ENCODE peak calls at places on chromosomes 3 and 15, in six cellular contexts. W is A549, K is HepG2, F is endothelial cell of umbilical vein, V is WTC11, U is H1. Y is an unnamed sample.

GRCh38 chr3:85007195-85008094 is 48.7 kb downstream of the CADM2 start:
- DNase-seq in K (peak), V (no peak), U (no peak), F (no peak), W (peak), Y (no peak)

GRCh38 chr3:115148142-115148790 is 1.2 kb upstream of the ZBTB20 start:
- DNase-seq in K (no peak), U (no peak), F (no peak), W (peak), V (no peak), Y (no peak)

GRCh38 chr3:186257866-186258265 is 104.2 kb downstream of the DGKG start:
- DNase-seq in K (no peak), F (no peak), W (no peak), U (no peak), V (no peak), Y (no peak)

GRCh38 chr3:79199966-79200365 is 567.8 kb downstream of the ROBO1 start:
- DNase-seq in K (no peak), F (no peak), U (no peak), V (no peak), W (no peak), Y (no peak)

GRCh38 chr3:149879872-149880271 is 66.9 kb downstream of the RNF13 start:
- DNase-seq in F (peak), K (peak), V (peak), W (peak), U (peak), Y (peak)

GRCh38 chr3:53571264-53571663 is 76.9 kb downstream of the CACNA1D start:
- DNase-seq in F (no peak), V (no peak), W (no peak), U (no peak), K (no peak), Y (no peak)

GRCh38 chr3:46663611-46664135 is 29.8 kb downstream of the ALS2CL start:
- DNase-seq in K (no peak), W (peak), F (peak), V (peak), U (peak), Y (peak)

GRCh38 chr3:71547254-71548198 is 36.0 kb downstream of the FOXP1 start:
- DNase-seq in W (peak), V (no peak), U (no peak), F (no peak), K (peak), Y (no peak)

GRCh38 chr3:135328036-135328435 is 533.0 kb downstream of the EPHB1 start:
- DNase-seq in K (no peak), W (no peak), V (no peak), U (no peak), F (no peak), Y (no peak)

GRCh38 chr15:100041380-100041779 is 300.4 kb downstream of the ADAMTS17 start:
- DNase-seq in K (no peak), F (no peak), U (no peak), V (no peak), W (no peak), Y (no peak)

GRCh38 chr15:93720607-93721006 is 510.8 kb upstream of the MCTP2 start:
- DNase-seq in K (no peak), F (no peak), V (no peak), W (no peak), U (no peak), Y (no peak)

GRCh38 chr15:76341366-76342045 is 4.9 kb downstream of the ISL2 start:
- DNase-seq in V (peak), F (no peak), K (no peak), W (no peak), U (peak), Y (no peak)

GRCh38 chr3:11077466-11077865 is 76.8 kb upstream of the HRH1 start:
- DNase-seq in V (no peak), K (no peak), F (no peak), U (no peak), W (peak), Y (no peak)

GRCh38 chr15:66702770-66703539 is 919 bp downstream of the SMAD6 start:
- DNase-seq in V (peak), W (no peak), U (peak), F (no peak), K (no peak), Y (no peak)

GRCh38 chr3:29381595-29381994 is 100.7 kb downstream of the RBMS3 start:
- DNase-seq in U (no peak), W (no peak), K (no peak), V (no peak), F (peak), Y (no peak)

GRCh38 chr3:170714562-170715535 is 129.0 kb upstream of the SLC7A14 start:
- DNase-seq in V (no peak), W (no peak), F (no peak), U (no peak), K (no peak), Y (no peak)

GRCh38 chr3:37556789-37557301 is 304.8 kb upstream of the CTDSPL start:
- DNase-seq in W (no peak), K (no peak), U (no peak), F (no peak), V (no peak), Y (no peak)

GRCh38 chr3:64291956-64292355 is 66.7 kb upstream of the PRICKLE2 start:
- DNase-seq in F (no peak), U (no peak), V (no peak), W (no peak), K (no peak), Y (no peak)

GRCh38 chr3:65006300-65006739 is 318.5 kb upstream of the ADAMTS9 start:
- DNase-seq in U (no peak), V (no peak), F (no peak), W (no peak), K (no peak), Y (no peak)

GRCh38 chr3:161333696-161334095 is 37.6 kb downstream of the SPTSSB start:
- DNase-seq in V (no peak), U (no peak), K (no peak), F (no peak), W (no peak), Y (no peak)

GRCh38 chr3:27431116-27431515 is 53.1 kb downstream of the SLC4A7 start:
- DNase-seq in V (no peak), W (peak), K (no peak), F (peak), U (no peak), Y (no peak)

GRCh38 chr15:77295446-77295845 is 124.5 kb downstream of the PEAK1 start:
- DNase-seq in K (no peak), U (no peak), F (no peak), W (no peak), V (no peak), Y (no peak)

GRCh38 chr3:149333518-149333859 is at the start of gene TM4SF18:
- DNase-seq in U (no peak), W (peak), V (no peak), F (peak), K (no peak), Y (no peak)

GRCh38 chr3:37795431-37796061 is 66.1 kb upstream of the CTDSPL start:
- DNase-seq in U (no peak), F (no peak), V (no peak), W (no peak), K (no peak), Y (no peak)

GRCh38 chr3:114879059-114880031 is 267.7 kb downstream of the ZBTB20 start:
- DNase-seq in U (no peak), F (peak), W (peak), V (no peak), K (no peak), Y (no peak)

GRCh38 chr3:44021646-44022594 is 219.8 kb upstream of the TOPAZ1 start:
- DNase-seq in F (no peak), K (no peak), V (peak), W (no peak), U (peak), Y (no peak)

GRCh38 chr15:58980351-58980939 is 7.0 kb upstream of the RNF111 start:
- DNase-seq in U (no peak), K (peak), F (peak), V (no peak), W (peak), Y (no peak)

GRCh38 chr15:60074181-60074885 is 70.2 kb downstream of the FOXB1 start:
- DNase-seq in W (no peak), U (no peak), K (no peak), V (no peak), F (peak), Y (no peak)

GRCh38 chr3:58880182-58880581 is 169.6 kb downstream of the CFAP20DC start:
- DNase-seq in U (no peak), K (no peak), F (peak), V (no peak), W (no peak), Y (no peak)

GRCh38 chr3:124396397-124396796 is 333.9 kb upstream of the UMPS start:
- DNase-seq in V (no peak), U (no peak), K (no peak), F (no peak), W (no peak), Y (no peak)

GRCh38 chr3:116057403-116058006 is 387.8 kb downstream of the LSAMP start:
- DNase-seq in W (no peak), V (no peak), U (no peak), F (no peak), K (no peak), Y (no peak)

GRCh38 chr15:29677871-29678431 is 144.3 kb downstream of the TJP1 start:
- DNase-seq in W (no peak), V (no peak), F (no peak), U (no peak), K (no peak), Y (no peak)

GRCh38 chr3:105367406-105368213 is 901 bp downstream of the ALCAM start:
- DNase-seq in W (peak), K (peak), F (peak), V (peak), U (peak), Y (no peak)

GRCh38 chr3:50525987-50526386 is 22.6 kb upstream of the CACNA2D2 start:
- DNase-seq in U (peak), K (peak), V (peak), F (no peak), W (peak), Y (peak)
- TF ChIP-seq JUN in U (no peak), K (no peak), V (peak), F (no peak), W (no peak), Y (peak)

DNA sequence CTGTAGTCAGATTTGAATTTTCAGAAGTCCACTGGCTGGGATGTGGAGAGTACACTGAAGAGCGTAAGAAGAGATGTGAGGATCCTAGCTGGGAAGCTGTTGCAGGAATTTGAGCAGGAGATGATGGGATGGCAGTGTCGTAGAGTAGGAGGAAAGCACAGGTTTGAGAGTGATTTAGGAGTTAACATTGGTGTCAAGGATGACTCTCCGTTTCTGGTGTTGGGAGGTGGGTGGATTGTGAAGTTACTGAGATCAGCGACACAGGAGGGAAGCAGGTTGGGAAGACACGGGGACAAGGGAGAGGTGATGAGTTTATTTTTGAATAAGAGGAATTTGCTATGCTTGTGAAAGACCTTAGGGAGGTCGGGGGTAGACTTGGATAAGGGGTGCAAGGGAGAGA is 434.2 kb upstream of the TPM1 start:
- DNase-seq in F (no peak), K (no peak), U (no peak), V (no peak), W (no peak), Y (no peak)
- TF ChIP-seq JUN in F (no peak), K (no peak), U (no peak), V (no peak), W (no peak), Y (no peak)

GRCh38 chr3:97817965-97818364 is 3.8 kb upstream of the CRYBG3 start:
- DNase-seq in U (no peak), F (no peak), V (no peak), W (no peak), K (no peak), Y (no peak)
- TF ChIP-seq JUN in U (no peak), F (no peak), V (no peak), W (no peak), K (no peak), Y (no peak)

DNA sequence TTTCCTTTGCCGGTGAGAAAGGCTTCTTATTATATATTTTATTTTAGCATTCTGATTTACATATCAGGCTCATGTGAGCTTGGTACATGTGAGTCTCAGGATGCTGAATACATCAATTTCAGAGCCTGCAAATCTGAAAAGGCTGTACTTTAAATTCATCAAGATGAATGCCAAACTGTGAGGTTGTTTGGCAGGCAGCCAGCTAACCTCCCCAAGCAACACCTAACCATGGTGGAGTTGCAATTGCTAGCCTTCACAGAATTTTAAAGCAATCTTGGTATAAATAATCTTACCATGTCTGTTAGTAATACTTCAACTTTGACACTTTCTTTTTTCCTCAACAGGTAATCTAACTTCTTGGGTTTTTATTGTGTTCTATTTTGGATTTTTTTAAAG is 252.5 kb downstream of the CDIN1 start:
- DNase-seq in U (no peak), W (no peak), K (no peak), F (no peak), V (no peak), Y (no peak)
- TF ChIP-seq JUN in U (no peak), W (no peak), K (no peak), F (no peak), V (no peak), Y (no peak)

GRCh38 chr3:146129750-146130149 is 31.2 kb downstream of the PLOD2 start:
- DNase-seq in U (no peak), W (no peak), V (no peak), F (no peak), K (no peak), Y (no peak)

GRCh38 chr3:146128179-146128578 is 32.8 kb downstream of the PLOD2 start:
- DNase-seq in V (no peak), K (no peak), W (no peak), F (no peak), U (no peak), Y (no peak)

GRCh38 chr3:146124141-146124801 is 36.7 kb downstream of the PLOD2 start:
- DNase-seq in U (no peak), V (no peak), K (no peak), W (no peak), F (no peak), Y (no peak)

GRCh38 chr3:146128939-146129338 is 32.0 kb downstream of the PLOD2 start:
- DNase-seq in U (no peak), V (no peak), K (no peak), W (no peak), F (no peak), Y (no peak)

DNA sequence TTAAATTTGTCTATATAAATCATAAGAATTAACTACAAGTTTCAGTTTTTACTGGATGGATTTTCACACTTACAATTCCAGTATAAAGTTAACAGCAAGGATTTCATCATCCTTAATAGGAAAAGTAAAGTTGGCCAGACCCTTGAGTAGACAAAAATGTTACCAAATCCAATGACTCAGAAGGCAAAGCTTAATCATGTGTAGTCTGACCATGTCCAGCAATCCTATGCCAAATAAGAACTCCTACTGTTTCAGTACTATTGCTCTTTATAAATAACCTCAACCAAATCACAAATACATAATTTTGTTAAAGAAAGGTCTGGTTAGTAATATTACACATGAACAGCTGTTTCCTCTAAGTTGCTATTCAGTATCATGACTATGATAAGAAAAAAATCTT is 35.0 kb downstream of the PLOD2 start:
- DNase-seq in U (no peak), W (peak), V (no peak), K (peak), F (peak), Y (no peak)
- TF ChIP-seq JUN in U (no peak), W (peak), V (no peak), K (no peak), F (peak), Y (no peak)

GRCh38 chr3:9020396-9020795 is 57.1 kb upstream of the RAD18 start:
- DNase-seq in K (no peak), U (no peak), V (no peak), W (no peak), F (no peak), Y (no peak)
- TF ChIP-seq JUN in K (no peak), U (no peak), V (no peak), W (no peak), F (no peak), Y (no peak)

GRCh38 chr3:158768881-158769518 is 32.9 kb upstream of the MFSD1 start:
- DNase-seq in W (peak), V (no peak), F (peak), U (no peak), K (peak), Y (no peak)
- TF ChIP-seq JUN in W (peak), V (no peak), F (no peak), U (no peak), K (no peak), Y (no peak)

GRCh38 chr3:121852256-121852655 is 17.2 kb downstream of the EAF2 start:
- DNase-seq in V (no peak), F (no peak), W (no peak), U (no peak), K (no peak), Y (no peak)

DNA sequence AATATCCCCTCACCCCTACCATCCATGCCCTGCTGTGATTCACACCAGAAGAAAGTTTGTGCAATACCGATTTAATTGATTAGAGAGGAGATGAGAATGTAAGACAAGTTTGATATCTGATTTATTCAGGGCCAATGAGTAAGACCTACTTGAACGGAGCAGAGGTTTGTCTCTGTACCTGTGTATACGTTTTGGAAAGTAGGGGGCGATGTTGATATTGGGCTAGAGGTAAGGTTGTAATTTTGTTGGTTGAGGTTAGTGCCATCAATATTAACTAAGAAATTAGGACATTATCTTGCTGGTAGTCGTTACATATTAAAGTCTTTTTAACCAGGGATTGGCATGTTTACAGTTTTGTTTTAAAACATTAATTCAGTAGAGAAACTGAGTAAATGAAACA is 20.5 kb downstream of the EAF2 start:
- DNase-seq in U (no peak), V (no peak), K (peak), W (peak), F (peak), Y (no peak)
- TF ChIP-seq JUN in U (no peak), V (no peak), K (no peak), W (no peak), F (no peak), Y (no peak)

GRCh38 chr15:68875377-68876116 is 54.8 kb upstream of the SPESP1 start:
- DNase-seq in W (peak), V (peak), U (peak), F (peak), K (peak), Y (peak)
- TF ChIP-seq JUN in W (no peak), V (no peak), U (no peak), F (no peak), K (no peak), Y (no peak)

GRCh38 chr15:39394534-39394933 is 186.3 kb upstream of the THBS1 start:
- DNase-seq in U (no peak), W (no peak), K (no peak), V (no peak), F (no peak), Y (no peak)

GRCh38 chr15:39392469-39393047 is 188.3 kb upstream of the THBS1 start:
- DNase-seq in U (no peak), K (no peak), F (no peak), W (no peak), V (no peak), Y (no peak)

GRCh38 chr15:39388118-39388517 is 192.8 kb upstream of the THBS1 start:
- DNase-seq in V (no peak), W (no peak), F (no peak), U (no peak), K (peak), Y (no peak)

GRCh38 chr15:39393575-39394335 is 187.1 kb upstream of the THBS1 start:
- DNase-seq in K (peak), V (no peak), F (peak), U (no peak), W (peak), Y (no peak)

GRCh38 chr15:39391230-39391629 is 189.6 kb upstream of the THBS1 start:
- DNase-seq in V (no peak), F (no peak), U (no peak), W (no peak), K (no peak), Y (no peak)
- TF ChIP-seq JUN in V (no peak), F (no peak), U (no peak), W (no peak), K (no peak), Y (no peak)

Y was measured in K562.